ENCODE peak calls at places on chromosome 19, in seven cellular contexts. P is RKO; J is GM23248; C is stimulated activated naive CD8-positive, alpha-beta T cell treated with anti-CD3 and anti-CD28 coated beads, Interleukin-15, Interleukin-2, amounts not matched to agents 100 U/mL and 50 U/mL, for 24 hours; I is stimulated activated CD4-positive, alpha-beta T cell treated with anti-CD3 and anti-CD28 coated beads, Interleukin-1b, Interleukin-23, amount 100 ng/mL, for 24 hours; T is frontal cortex; K is occipital lobe. O is an unnamed sample.

GRCh38 chr19:5628919-5629481 is 6.1 kb downstream of the SAFB start:
- DNase-seq in P (no peak), J (no peak), C (no peak), I (no peak), T (no peak), K (no peak), O (no peak)

GRCh38 chr19:294819-295686 is 3.9 kb upstream of the PLPP2 start:
- DNase-seq in P (peak), J (peak), C (peak), I (peak), T (peak), K (no peak), O (peak)

GRCh38 chr19:51272183-51272817 is 21.4 kb downstream of the SIGLECL1 start:
- DNase-seq in P (peak), J (no peak), C (peak), I (no peak), T (no peak), K (no peak), O (no peak)

GRCh38 chr19:12668937-12669271 is 2.3 kb downstream of the WDR83 start:
- DNase-seq in P (peak), J (peak), C (peak), I (peak), T (no peak), K (peak), O (peak)

GRCh38 chr19:30864460-30865215 is 484.6 kb downstream of the TSHZ3 start:
- DNase-seq in P (no peak), J (no peak), C (no peak), I (no peak), T (no peak), K (no peak), O (no peak)

GRCh38 chr19:15829277-15829770 is 13.9 kb upstream of the OR10H1 start:
- DNase-seq in P (no peak), J (no peak), C (no peak), I (no peak), T (no peak), K (no peak), O (no peak)

GRCh38 chr19:46737275-46737654 is 8.6 kb upstream of the FKRP start:
- DNase-seq in P (no peak), J (no peak), C (no peak), I (no peak), T (no peak), K (no peak), O (no peak)

GRCh38 chr19:2497186-2497585 is 21.3 kb downstream of the GADD45B start:
- DNase-seq in P (no peak), J (no peak), C (no peak), I (no peak), T (no peak), K (no peak), O (no peak)

GRCh38 chr19:13381827-13382632 is 124.2 kb downstream of the CACNA1A start:
- DNase-seq in P (no peak), J (no peak), C (no peak), I (no peak), T (no peak), K (no peak), O (no peak)

GRCh38 chr19:44757057-44757734 is 8.7 kb downstream of the BCL3 start:
- DNase-seq in P (no peak), J (no peak), C (no peak), I (no peak), T (peak), K (peak), O (no peak)

GRCh38 chr19:43784981-43785808 is 4.4 kb upstream of the KCNN4 start:
- DNase-seq in P (peak), J (peak), C (peak), I (no peak), T (peak), K (no peak), O (peak)

GRCh38 chr19:19655641-19656343 is 7.7 kb downstream of the ATP13A1 start:
- DNase-seq in P (no peak), J (no peak), C (no peak), I (no peak), T (no peak), K (no peak), O (no peak)